ENCODE peak calls at places on chromosomes 3 and 15, in eight cellular contexts. R, Q, S, H, W, M, D and O are unnamed samples.

GRCh38 chr15:98983333-98983732 is 24.3 kb downstream of the PGPEP1L start:
- DNase-seq in M (no peak), H (peak), R (no peak), D (no peak), W (no peak), Q (no peak), S (no peak), O (no peak)

GRCh38 chr3:136750922-136751258 is 1.3 kb downstream of the STAG1 start:
- DNase-seq in S (no peak), W (no peak), R (no peak), M (no peak), D (no peak), Q (no peak), H (peak), O (no peak)

GRCh38 chr15:66138096-66138783 is 115.3 kb downstream of the MEGF11 start:
- DNase-seq in W (no peak), M (no peak), R (no peak), H (no peak), Q (peak), D (no peak), S (no peak), O (no peak)

GRCh38 chr15:54101664-54102270 is 123.5 kb downstream of the UNC13C start:
- DNase-seq in D (no peak), M (no peak), S (no peak), W (no peak), R (no peak), Q (no peak), H (no peak), O (no peak)

GRCh38 chr3:188720215-188720614 is 451.6 kb upstream of the TPRG1 start:
- DNase-seq in W (no peak), D (no peak), H (no peak), R (no peak), Q (no peak), M (no peak), S (no peak), O (no peak)

GRCh38 chr15:33581032-33581431 is 270.3 kb downstream of the RYR3 start:
- DNase-seq in D (no peak), R (no peak), W (peak), H (peak), S (no peak), Q (no peak), M (no peak), O (no peak)

GRCh38 chr3:17065881-17066280 is 181.1 kb downstream of the PLCL2 start:
- DNase-seq in S (no peak), D (no peak), W (no peak), Q (no peak), R (no peak), M (no peak), H (peak), O (no peak)

GRCh38 chr15:58321034-58321433 is 110.8 kb upstream of the LIPC start:
- DNase-seq in W (no peak), R (no peak), H (no peak), D (no peak), Q (no peak), S (no peak), M (no peak), O (no peak)

GRCh38 chr3:66195347-66195783 is 25.4 kb upstream of the SLC25A26 start:
- DNase-seq in W (peak), H (no peak), R (no peak), D (no peak), Q (peak), S (peak), M (no peak), O (peak)

GRCh38 chr3:168002786-168003368 is 92.8 kb downstream of the GOLIM4 start:
- DNase-seq in W (no peak), H (peak), S (no peak), Q (no peak), D (no peak), M (no peak), R (no peak), O (no peak)

GRCh38 chr3:8482960-8483665 is 18.5 kb upstream of the LMCD1 start:
- DNase-seq in S (no peak), W (no peak), R (no peak), Q (peak), M (no peak), D (no peak), H (peak), O (no peak)

GRCh38 chr3:43709022-43709421 is 18.3 kb downstream of the ABHD5 start:
- DNase-seq in S (no peak), R (no peak), W (no peak), Q (no peak), M (peak), D (no peak), H (no peak), O (no peak)

GRCh38 chr15:34155859-34156258 is 54.0 kb downstream of the PGBD4 start:
- DNase-seq in D (no peak), S (no peak), M (no peak), W (no peak), H (no peak), R (no peak), Q (no peak), O (no peak)

GRCh38 chr15:49046113-49046883 is at the start of gene SECISBP2L:
- DNase-seq in R (peak), M (peak), W (peak), S (peak), Q (peak), H (peak), D (peak), O (peak)

GRCh38 chr15:26983822-26984221 is 12.8 kb downstream of the GABRG3 start:
- DNase-seq in M (no peak), Q (no peak), H (no peak), D (no peak), S (no peak), W (peak), R (no peak), O (peak)

GRCh38 chr3:52218953-52219650 is 6.3 kb downstream of the TLR9 start:
- DNase-seq in R (no peak), H (no peak), W (peak), D (no peak), S (peak), M (no peak), Q (no peak), O (no peak)

GRCh38 chr15:101489633-101490407 is at the start of gene PCSK6:
- DNase-seq in W (no peak), H (no peak), S (no peak), R (no peak), Q (peak), M (no peak), D (no peak), O (peak)

GRCh38 chr3:124258057-124258500 is 266.2 kb upstream of the ROPN1 start:
- DNase-seq in H (peak), Q (no peak), S (no peak), D (no peak), W (peak), M (no peak), R (no peak), O (no peak)

GRCh38 chr3:143686638-143687197 is 161.6 kb downstream of the SLC9A9 start:
- DNase-seq in Q (no peak), S (no peak), W (no peak), R (no peak), H (no peak), M (no peak), D (no peak), O (peak)

GRCh38 chr15:48641416-48641815 is 4.1 kb downstream of the FBN1 start:
- DNase-seq in H (peak), R (no peak), W (no peak), Q (no peak), D (no peak), M (no peak), S (no peak), O (peak)

GRCh38 chr15:80850941-80851451 is 71.8 kb downstream of the CEMIP start:
- DNase-seq in S (no peak), H (no peak), M (no peak), R (no peak), D (no peak), Q (no peak), W (no peak), O (no peak)

GRCh38 chr3:179452166-179452544 is 885 bp upstream of the GNB4 start:
- DNase-seq in D (no peak), Q (no peak), R (no peak), M (no peak), S (no peak), H (peak), W (peak), O (peak)

GRCh38 chr15:39438260-39438659 is 142.6 kb upstream of the THBS1 start:
- DNase-seq in R (no peak), M (no peak), W (no peak), Q (peak), S (no peak), H (no peak), D (no peak), O (no peak)

GRCh38 chr15:73941044-73941443 is 14.8 kb downstream of the LOXL1 start:
- DNase-seq in D (no peak), M (no peak), Q (peak), S (no peak), H (peak), R (no peak), W (peak), O (no peak)

GRCh38 chr3:125186800-125187598 is 25.5 kb downstream of the SLC12A8 start:
- DNase-seq in M (no peak), H (no peak), R (no peak), W (peak), D (no peak), S (no peak), Q (no peak), O (no peak)

GRCh38 chr15:44102675-44103254 is 92.3 kb downstream of the FRMD5 start:
- DNase-seq in H (peak), S (peak), D (no peak), W (no peak), R (no peak), Q (no peak), M (no peak), O (no peak)